ENCODE peak calls at places on chromosomes 11 and 22, in ten cellular contexts. One of them, this sample, is unnamed.

GRCh38 chr11:88501535-88501934 is 164.0 kb upstream of the CTSC start:
- DNase-seq in activated CD8-positive, alpha-beta memory T cell treated with anti-CD3 and anti-CD28 coated beads for 1 hour: no peak
- DNase-seq in left ventricle myocardium inferior: no peak
- DNase-seq in activated CD4-positive, alpha-beta T cell treated with anti-CD3 and anti-CD28 coated beads for 4 hours: no peak
- DNase-seq in AG09309: no peak
- DNase-seq in C1 segment of cervical spinal cord: no peak
- DNase-seq in GM06990: no peak
- DNase-seq in naive thymus-derived CD8-positive, alpha-beta T cell: no peak
- DNase-seq in posterior cingulate gyrus: no peak
- DNase-seq in stimulated activated CD4-positive, alpha-beta T cell treated with anti-CD3 and anti-CD28 coated beads, Interleukin-4, amount 100 ng/mL, for 48 hours: no peak
- DNase-seq in this sample: no peak

GRCh38 chr22:36863979-36864378 is 3.2 kb downstream of the NCF4 start:
- DNase-seq in activated CD4-positive, alpha-beta T cell treated with anti-CD3 and anti-CD28 coated beads for 4 hours: no peak
- DNase-seq in left ventricle myocardium inferior: no peak
- DNase-seq in C1 segment of cervical spinal cord: no peak
- DNase-seq in activated CD8-positive, alpha-beta memory T cell treated with anti-CD3 and anti-CD28 coated beads for 1 hour: no peak
- DNase-seq in GM06990: no peak
- DNase-seq in AG09309: no peak
- DNase-seq in naive thymus-derived CD8-positive, alpha-beta T cell: no peak
- DNase-seq in stimulated activated CD4-positive, alpha-beta T cell treated with anti-CD3 and anti-CD28 coated beads, Interleukin-4, amount 100 ng/mL, for 48 hours: no peak
- DNase-seq in posterior cingulate gyrus: no peak
- DNase-seq in this sample: no peak

GRCh38 chr11:86940122-86940777 is 14.9 kb downstream of the FZD4 start:
- DNase-seq in left ventricle myocardium inferior: peak
- DNase-seq in naive thymus-derived CD8-positive, alpha-beta T cell: no peak
- DNase-seq in stimulated activated CD4-positive, alpha-beta T cell treated with anti-CD3 and anti-CD28 coated beads, Interleukin-4, amount 100 ng/mL, for 48 hours: no peak
- DNase-seq in AG09309: no peak
- DNase-seq in GM06990: no peak
- DNase-seq in posterior cingulate gyrus: no peak
- DNase-seq in activated CD4-positive, alpha-beta T cell treated with anti-CD3 and anti-CD28 coated beads for 4 hours: no peak
- DNase-seq in activated CD8-positive, alpha-beta memory T cell treated with anti-CD3 and anti-CD28 coated beads for 1 hour: no peak
- DNase-seq in C1 segment of cervical spinal cord: no peak
- DNase-seq in this sample: no peak

GRCh38 chr22:49415219-49415951 is 412.3 kb downstream of the BRD1 start:
- DNase-seq in C1 segment of cervical spinal cord: no peak
- DNase-seq in activated CD8-positive, alpha-beta memory T cell treated with anti-CD3 and anti-CD28 coated beads for 1 hour: no peak
- DNase-seq in naive thymus-derived CD8-positive, alpha-beta T cell: no peak
- DNase-seq in activated CD4-positive, alpha-beta T cell treated with anti-CD3 and anti-CD28 coated beads for 4 hours: no peak
- DNase-seq in AG09309: no peak
- DNase-seq in GM06990: no peak
- DNase-seq in left ventricle myocardium inferior: no peak
- DNase-seq in stimulated activated CD4-positive, alpha-beta T cell treated with anti-CD3 and anti-CD28 coated beads, Interleukin-4, amount 100 ng/mL, for 48 hours: no peak
- DNase-seq in posterior cingulate gyrus: no peak
- DNase-seq in this sample: no peak

GRCh38 chr22:44383652-44384562 is 71.2 kb upstream of the SHISAL1 start:
- DNase-seq in activated CD4-positive, alpha-beta T cell treated with anti-CD3 and anti-CD28 coated beads for 4 hours: no peak
- DNase-seq in posterior cingulate gyrus: peak
- DNase-seq in C1 segment of cervical spinal cord: no peak
- DNase-seq in activated CD8-positive, alpha-beta memory T cell treated with anti-CD3 and anti-CD28 coated beads for 1 hour: no peak
- DNase-seq in GM06990: no peak
- DNase-seq in left ventricle myocardium inferior: no peak
- DNase-seq in stimulated activated CD4-positive, alpha-beta T cell treated with anti-CD3 and anti-CD28 coated beads, Interleukin-4, amount 100 ng/mL, for 48 hours: no peak
- DNase-seq in naive thymus-derived CD8-positive, alpha-beta T cell: no peak
- DNase-seq in AG09309: no peak
- DNase-seq in this sample: no peak

GRCh38 chr22:22375586-22376351 is 131.2 kb downstream of the VPREB1 start:
- DNase-seq in activated CD4-positive, alpha-beta T cell treated with anti-CD3 and anti-CD28 coated beads for 4 hours: no peak
- DNase-seq in posterior cingulate gyrus: no peak
- DNase-seq in stimulated activated CD4-positive, alpha-beta T cell treated with anti-CD3 and anti-CD28 coated beads, Interleukin-4, amount 100 ng/mL, for 48 hours: no peak
- DNase-seq in left ventricle myocardium inferior: no peak
- DNase-seq in GM06990: no peak
- DNase-seq in AG09309: no peak
- DNase-seq in C1 segment of cervical spinal cord: no peak
- DNase-seq in activated CD8-positive, alpha-beta memory T cell treated with anti-CD3 and anti-CD28 coated beads for 1 hour: no peak
- DNase-seq in naive thymus-derived CD8-positive, alpha-beta T cell: no peak
- DNase-seq in this sample: no peak

GRCh38 chr11:64918056-64918455 is 1.0 kb upstream of the ATG2A start:
- DNase-seq in activated CD8-positive, alpha-beta memory T cell treated with anti-CD3 and anti-CD28 coated beads for 1 hour: no peak
- DNase-seq in left ventricle myocardium inferior: no peak
- DNase-seq in GM06990: no peak
- DNase-seq in C1 segment of cervical spinal cord: no peak
- DNase-seq in stimulated activated CD4-positive, alpha-beta T cell treated with anti-CD3 and anti-CD28 coated beads, Interleukin-4, amount 100 ng/mL, for 48 hours: no peak
- DNase-seq in AG09309: peak
- DNase-seq in naive thymus-derived CD8-positive, alpha-beta T cell: no peak
- DNase-seq in posterior cingulate gyrus: no peak
- DNase-seq in activated CD4-positive, alpha-beta T cell treated with anti-CD3 and anti-CD28 coated beads for 4 hours: no peak
- DNase-seq in this sample: no peak

GRCh38 chr22:38203855-38204497 is 2.2 kb downstream of the MAFF start:
- DNase-seq in naive thymus-derived CD8-positive, alpha-beta T cell: no peak
- DNase-seq in activated CD8-positive, alpha-beta memory T cell treated with anti-CD3 and anti-CD28 coated beads for 1 hour: no peak
- DNase-seq in GM06990: no peak
- DNase-seq in left ventricle myocardium inferior: no peak
- DNase-seq in stimulated activated CD4-positive, alpha-beta T cell treated with anti-CD3 and anti-CD28 coated beads, Interleukin-4, amount 100 ng/mL, for 48 hours: no peak
- DNase-seq in activated CD4-positive, alpha-beta T cell treated with anti-CD3 and anti-CD28 coated beads for 4 hours: no peak
- DNase-seq in AG09309: no peak
- DNase-seq in C1 segment of cervical spinal cord: no peak
- DNase-seq in posterior cingulate gyrus: no peak
- DNase-seq in this sample: no peak

GRCh38 chr11:31959711-31960110 is 131.2 kb upstream of the RCN1 start:
- DNase-seq in C1 segment of cervical spinal cord: no peak
- DNase-seq in AG09309: no peak
- DNase-seq in activated CD8-positive, alpha-beta memory T cell treated with anti-CD3 and anti-CD28 coated beads for 1 hour: no peak
- DNase-seq in naive thymus-derived CD8-positive, alpha-beta T cell: no peak
- DNase-seq in posterior cingulate gyrus: no peak
- DNase-seq in activated CD4-positive, alpha-beta T cell treated with anti-CD3 and anti-CD28 coated beads for 4 hours: no peak
- DNase-seq in GM06990: no peak
- DNase-seq in left ventricle myocardium inferior: no peak
- DNase-seq in stimulated activated CD4-positive, alpha-beta T cell treated with anti-CD3 and anti-CD28 coated beads, Interleukin-4, amount 100 ng/mL, for 48 hours: no peak
- DNase-seq in this sample: no peak

GRCh38 chr22:45318558-45319318 is 9.0 kb downstream of the FAM118A start:
- DNase-seq in C1 segment of cervical spinal cord: no peak
- DNase-seq in stimulated activated CD4-positive, alpha-beta T cell treated with anti-CD3 and anti-CD28 coated beads, Interleukin-4, amount 100 ng/mL, for 48 hours: no peak
- DNase-seq in left ventricle myocardium inferior: no peak
- DNase-seq in activated CD4-positive, alpha-beta T cell treated with anti-CD3 and anti-CD28 coated beads for 4 hours: peak
- DNase-seq in activated CD8-positive, alpha-beta memory T cell treated with anti-CD3 and anti-CD28 coated beads for 1 hour: no peak
- DNase-seq in GM06990: peak
- DNase-seq in posterior cingulate gyrus: no peak
- DNase-seq in naive thymus-derived CD8-positive, alpha-beta T cell: peak
- DNase-seq in AG09309: peak
- DNase-seq in this sample: peak

GRCh38 chr11:12205330-12205729 is 94.9 kb downstream of the MICAL2 start:
- DNase-seq in posterior cingulate gyrus: no peak
- DNase-seq in naive thymus-derived CD8-positive, alpha-beta T cell: no peak
- DNase-seq in C1 segment of cervical spinal cord: no peak
- DNase-seq in stimulated activated CD4-positive, alpha-beta T cell treated with anti-CD3 and anti-CD28 coated beads, Interleukin-4, amount 100 ng/mL, for 48 hours: no peak
- DNase-seq in GM06990: no peak
- DNase-seq in AG09309: no peak
- DNase-seq in left ventricle myocardium inferior: no peak
- DNase-seq in activated CD4-positive, alpha-beta T cell treated with anti-CD3 and anti-CD28 coated beads for 4 hours: no peak
- DNase-seq in activated CD8-positive, alpha-beta memory T cell treated with anti-CD3 and anti-CD28 coated beads for 1 hour: no peak
- DNase-seq in this sample: no peak

GRCh38 chr11:95577716-95578460 is 211.7 kb downstream of the FAM76B start:
- DNase-seq in stimulated activated CD4-positive, alpha-beta T cell treated with anti-CD3 and anti-CD28 coated beads, Interleukin-4, amount 100 ng/mL, for 48 hours: no peak
- DNase-seq in posterior cingulate gyrus: no peak
- DNase-seq in left ventricle myocardium inferior: no peak
- DNase-seq in AG09309: no peak
- DNase-seq in activated CD8-positive, alpha-beta memory T cell treated with anti-CD3 and anti-CD28 coated beads for 1 hour: no peak
- DNase-seq in C1 segment of cervical spinal cord: no peak
- DNase-seq in GM06990: no peak
- DNase-seq in naive thymus-derived CD8-positive, alpha-beta T cell: no peak
- DNase-seq in activated CD4-positive, alpha-beta T cell treated with anti-CD3 and anti-CD28 coated beads for 4 hours: no peak
- DNase-seq in this sample: no peak

GRCh38 chr22:20131856-20132685 is 467 bp downstream of the ZDHHC8 start:
- DNase-seq in activated CD8-positive, alpha-beta memory T cell treated with anti-CD3 and anti-CD28 coated beads for 1 hour: no peak
- DNase-seq in posterior cingulate gyrus: no peak
- DNase-seq in GM06990: no peak
- DNase-seq in AG09309: no peak
- DNase-seq in naive thymus-derived CD8-positive, alpha-beta T cell: peak
- DNase-seq in stimulated activated CD4-positive, alpha-beta T cell treated with anti-CD3 and anti-CD28 coated beads, Interleukin-4, amount 100 ng/mL, for 48 hours: no peak
- DNase-seq in activated CD4-positive, alpha-beta T cell treated with anti-CD3 and anti-CD28 coated beads for 4 hours: no peak
- DNase-seq in left ventricle myocardium inferior: peak
- DNase-seq in C1 segment of cervical spinal cord: peak
- DNase-seq in this sample: peak

GRCh38 chr22:29081499-29082236 is 8.8 kb downstream of the KREMEN1 start:
- DNase-seq in activated CD8-positive, alpha-beta memory T cell treated with anti-CD3 and anti-CD28 coated beads for 1 hour: no peak
- DNase-seq in C1 segment of cervical spinal cord: no peak
- DNase-seq in activated CD4-positive, alpha-beta T cell treated with anti-CD3 and anti-CD28 coated beads for 4 hours: no peak
- DNase-seq in naive thymus-derived CD8-positive, alpha-beta T cell: no peak
- DNase-seq in stimulated activated CD4-positive, alpha-beta T cell treated with anti-CD3 and anti-CD28 coated beads, Interleukin-4, amount 100 ng/mL, for 48 hours: no peak
- DNase-seq in AG09309: no peak
- DNase-seq in GM06990: no peak
- DNase-seq in left ventricle myocardium inferior: no peak
- DNase-seq in posterior cingulate gyrus: no peak
- DNase-seq in this sample: no peak

GRCh38 chr11:118251858-118252652 is at the start of gene MPZL3:
- DNase-seq in posterior cingulate gyrus: peak
- DNase-seq in left ventricle myocardium inferior: peak
- DNase-seq in GM06990: peak
- DNase-seq in activated CD4-positive, alpha-beta T cell treated with anti-CD3 and anti-CD28 coated beads for 4 hours: peak
- DNase-seq in stimulated activated CD4-positive, alpha-beta T cell treated with anti-CD3 and anti-CD28 coated beads, Interleukin-4, amount 100 ng/mL, for 48 hours: peak
- DNase-seq in AG09309: no peak
- DNase-seq in C1 segment of cervical spinal cord: peak
- DNase-seq in activated CD8-positive, alpha-beta memory T cell treated with anti-CD3 and anti-CD28 coated beads for 1 hour: peak
- DNase-seq in naive thymus-derived CD8-positive, alpha-beta T cell: peak
- DNase-seq in this sample: peak

GRCh38 chr22:17665884-17666283 is 27.3 kb downstream of the BCL2L13 start:
- DNase-seq in naive thymus-derived CD8-positive, alpha-beta T cell: no peak
- DNase-seq in activated CD4-positive, alpha-beta T cell treated with anti-CD3 and anti-CD28 coated beads for 4 hours: no peak
- DNase-seq in activated CD8-positive, alpha-beta memory T cell treated with anti-CD3 and anti-CD28 coated beads for 1 hour: no peak
- DNase-seq in stimulated activated CD4-positive, alpha-beta T cell treated with anti-CD3 and anti-CD28 coated beads, Interleukin-4, amount 100 ng/mL, for 48 hours: no peak
- DNase-seq in posterior cingulate gyrus: no peak
- DNase-seq in GM06990: no peak
- DNase-seq in left ventricle myocardium inferior: no peak
- DNase-seq in AG09309: no peak
- DNase-seq in C1 segment of cervical spinal cord: no peak
- DNase-seq in this sample: no peak

GRCh38 chr11:83816572-83817187 is 530.5 kb upstream of the CCDC90B start:
- DNase-seq in left ventricle myocardium inferior: no peak
- DNase-seq in stimulated activated CD4-positive, alpha-beta T cell treated with anti-CD3 and anti-CD28 coated beads, Interleukin-4, amount 100 ng/mL, for 48 hours: no peak
- DNase-seq in activated CD4-positive, alpha-beta T cell treated with anti-CD3 and anti-CD28 coated beads for 4 hours: no peak
- DNase-seq in AG09309: no peak
- DNase-seq in activated CD8-positive, alpha-beta memory T cell treated with anti-CD3 and anti-CD28 coated beads for 1 hour: no peak
- DNase-seq in naive thymus-derived CD8-positive, alpha-beta T cell: peak
- DNase-seq in C1 segment of cervical spinal cord: no peak
- DNase-seq in GM06990: no peak
- DNase-seq in posterior cingulate gyrus: no peak
- DNase-seq in this sample: no peak

GRCh38 chr11:19790831-19791552 is 78.4 kb downstream of the NAV2 start:
- DNase-seq in GM06990: peak
- DNase-seq in C1 segment of cervical spinal cord: no peak
- DNase-seq in posterior cingulate gyrus: no peak
- DNase-seq in activated CD4-positive, alpha-beta T cell treated with anti-CD3 and anti-CD28 coated beads for 4 hours: no peak
- DNase-seq in naive thymus-derived CD8-positive, alpha-beta T cell: no peak
- DNase-seq in AG09309: no peak
- DNase-seq in stimulated activated CD4-positive, alpha-beta T cell treated with anti-CD3 and anti-CD28 coated beads, Interleukin-4, amount 100 ng/mL, for 48 hours: no peak
- DNase-seq in left ventricle myocardium inferior: no peak
- DNase-seq in activated CD8-positive, alpha-beta memory T cell treated with anti-CD3 and anti-CD28 coated beads for 1 hour: no peak
- DNase-seq in this sample: no peak

GRCh38 chr11:2812371-2812991 is 73.1 kb downstream of the CDKN1C start:
- DNase-seq in posterior cingulate gyrus: peak
- DNase-seq in activated CD8-positive, alpha-beta memory T cell treated with anti-CD3 and anti-CD28 coated beads for 1 hour: no peak
- DNase-seq in GM06990: no peak
- DNase-seq in naive thymus-derived CD8-positive, alpha-beta T cell: no peak
- DNase-seq in AG09309: no peak
- DNase-seq in stimulated activated CD4-positive, alpha-beta T cell treated with anti-CD3 and anti-CD28 coated beads, Interleukin-4, amount 100 ng/mL, for 48 hours: no peak
- DNase-seq in left ventricle myocardium inferior: peak
- DNase-seq in activated CD4-positive, alpha-beta T cell treated with anti-CD3 and anti-CD28 coated beads for 4 hours: no peak
- DNase-seq in C1 segment of cervical spinal cord: no peak
- DNase-seq in this sample: no peak

GRCh38 chr11:66313321-66314185 is 3.3 kb downstream of the CD248 start:
- DNase-seq in naive thymus-derived CD8-positive, alpha-beta T cell: no peak
- DNase-seq in activated CD8-positive, alpha-beta memory T cell treated with anti-CD3 and anti-CD28 coated beads for 1 hour: no peak
- DNase-seq in left ventricle myocardium inferior: peak
- DNase-seq in stimulated activated CD4-positive, alpha-beta T cell treated with anti-CD3 and anti-CD28 coated beads, Interleukin-4, amount 100 ng/mL, for 48 hours: no peak
- DNase-seq in GM06990: no peak
- DNase-seq in posterior cingulate gyrus: no peak
- DNase-seq in activated CD4-positive, alpha-beta T cell treated with anti-CD3 and anti-CD28 coated beads for 4 hours: no peak
- DNase-seq in AG09309: no peak
- DNase-seq in C1 segment of cervical spinal cord: no peak
- DNase-seq in this sample: no peak

GRCh38 chr11:62832346-62833234 is at the start of gene TEX54:
- DNase-seq in naive thymus-derived CD8-positive, alpha-beta T cell: no peak
- DNase-seq in posterior cingulate gyrus: no peak
- DNase-seq in activated CD4-positive, alpha-beta T cell treated with anti-CD3 and anti-CD28 coated beads for 4 hours: no peak
- DNase-seq in activated CD8-positive, alpha-beta memory T cell treated with anti-CD3 and anti-CD28 coated beads for 1 hour: no peak
- DNase-seq in GM06990: no peak
- DNase-seq in AG09309: no peak
- DNase-seq in left ventricle myocardium inferior: no peak
- DNase-seq in C1 segment of cervical spinal cord: no peak
- DNase-seq in stimulated activated CD4-positive, alpha-beta T cell treated with anti-CD3 and anti-CD28 coated beads, Interleukin-4, amount 100 ng/mL, for 48 hours: no peak
- DNase-seq in this sample: no peak

GRCh38 chr11:119942583-119943338 is 195.2 kb downstream of the TRIM29 start:
- DNase-seq in stimulated activated CD4-positive, alpha-beta T cell treated with anti-CD3 and anti-CD28 coated beads, Interleukin-4, amount 100 ng/mL, for 48 hours: no peak
- DNase-seq in activated CD4-positive, alpha-beta T cell treated with anti-CD3 and anti-CD28 coated beads for 4 hours: no peak
- DNase-seq in naive thymus-derived CD8-positive, alpha-beta T cell: no peak
- DNase-seq in C1 segment of cervical spinal cord: no peak
- DNase-seq in AG09309: no peak
- DNase-seq in left ventricle myocardium inferior: no peak
- DNase-seq in activated CD8-positive, alpha-beta memory T cell treated with anti-CD3 and anti-CD28 coated beads for 1 hour: no peak
- DNase-seq in GM06990: no peak
- DNase-seq in posterior cingulate gyrus: no peak
- DNase-seq in this sample: no peak

GRCh38 chr11:116465056-116465455 is 307.7 kb downstream of the BUD13 start:
- DNase-seq in C1 segment of cervical spinal cord: no peak
- DNase-seq in posterior cingulate gyrus: no peak
- DNase-seq in GM06990: no peak
- DNase-seq in activated CD8-positive, alpha-beta memory T cell treated with anti-CD3 and anti-CD28 coated beads for 1 hour: no peak
- DNase-seq in AG09309: no peak
- DNase-seq in left ventricle myocardium inferior: no peak
- DNase-seq in naive thymus-derived CD8-positive, alpha-beta T cell: no peak
- DNase-seq in activated CD4-positive, alpha-beta T cell treated with anti-CD3 and anti-CD28 coated beads for 4 hours: no peak
- DNase-seq in stimulated activated CD4-positive, alpha-beta T cell treated with anti-CD3 and anti-CD28 coated beads, Interleukin-4, amount 100 ng/mL, for 48 hours: no peak
- DNase-seq in this sample: no peak

GRCh38 chr22:20298110-20298802 is 21.6 kb downstream of the DGCR6L start:
- DNase-seq in activated CD4-positive, alpha-beta T cell treated with anti-CD3 and anti-CD28 coated beads for 4 hours: no peak
- DNase-seq in activated CD8-positive, alpha-beta memory T cell treated with anti-CD3 and anti-CD28 coated beads for 1 hour: no peak
- DNase-seq in stimulated activated CD4-positive, alpha-beta T cell treated with anti-CD3 and anti-CD28 coated beads, Interleukin-4, amount 100 ng/mL, for 48 hours: no peak
- DNase-seq in GM06990: no peak
- DNase-seq in AG09309: no peak
- DNase-seq in posterior cingulate gyrus: no peak
- DNase-seq in left ventricle myocardium inferior: no peak
- DNase-seq in C1 segment of cervical spinal cord: no peak
- DNase-seq in naive thymus-derived CD8-positive, alpha-beta T cell: no peak
- DNase-seq in this sample: no peak

GRCh38 chr22:41508770-41509170 is 35.5 kb downstream of the POLR3H start:
- DNase-seq in GM06990: no peak
- DNase-seq in AG09309: no peak
- DNase-seq in activated CD8-positive, alpha-beta memory T cell treated with anti-CD3 and anti-CD28 coated beads for 1 hour: no peak
- DNase-seq in posterior cingulate gyrus: peak
- DNase-seq in C1 segment of cervical spinal cord: peak
- DNase-seq in left ventricle myocardium inferior: peak
- DNase-seq in stimulated activated CD4-positive, alpha-beta T cell treated with anti-CD3 and anti-CD28 coated beads, Interleukin-4, amount 100 ng/mL, for 48 hours: no peak
- DNase-seq in activated CD4-positive, alpha-beta T cell treated with anti-CD3 and anti-CD28 coated beads for 4 hours: no peak
- DNase-seq in naive thymus-derived CD8-positive, alpha-beta T cell: no peak
- DNase-seq in this sample: no peak

GRCh38 chr22:46425011-46425410 is 89.5 kb downstream of the TRMU start:
- DNase-seq in activated CD4-positive, alpha-beta T cell treated with anti-CD3 and anti-CD28 coated beads for 4 hours: no peak
- DNase-seq in C1 segment of cervical spinal cord: no peak
- DNase-seq in activated CD8-positive, alpha-beta memory T cell treated with anti-CD3 and anti-CD28 coated beads for 1 hour: no peak
- DNase-seq in posterior cingulate gyrus: no peak
- DNase-seq in GM06990: no peak
- DNase-seq in naive thymus-derived CD8-positive, alpha-beta T cell: no peak
- DNase-seq in stimulated activated CD4-positive, alpha-beta T cell treated with anti-CD3 and anti-CD28 coated beads, Interleukin-4, amount 100 ng/mL, for 48 hours: no peak
- DNase-seq in AG09309: peak
- DNase-seq in left ventricle myocardium inferior: no peak
- DNase-seq in this sample: no peak

GRCh38 chr11:114762437-114762836 is 84.1 kb downstream of the NXPE2 start:
- DNase-seq in stimulated activated CD4-positive, alpha-beta T cell treated with anti-CD3 and anti-CD28 coated beads, Interleukin-4, amount 100 ng/mL, for 48 hours: no peak
- DNase-seq in activated CD8-positive, alpha-beta memory T cell treated with anti-CD3 and anti-CD28 coated beads for 1 hour: no peak
- DNase-seq in C1 segment of cervical spinal cord: peak
- DNase-seq in activated CD4-positive, alpha-beta T cell treated with anti-CD3 and anti-CD28 coated beads for 4 hours: no peak
- DNase-seq in AG09309: peak
- DNase-seq in left ventricle myocardium inferior: peak
- DNase-seq in GM06990: no peak
- DNase-seq in posterior cingulate gyrus: peak
- DNase-seq in naive thymus-derived CD8-positive, alpha-beta T cell: peak
- DNase-seq in this sample: no peak

GRCh38 chr11:60989108-60989650 is 17.7 kb downstream of the CD6 start:
- DNase-seq in activated CD4-positive, alpha-beta T cell treated with anti-CD3 and anti-CD28 coated beads for 4 hours: no peak
- DNase-seq in activated CD8-positive, alpha-beta memory T cell treated with anti-CD3 and anti-CD28 coated beads for 1 hour: no peak
- DNase-seq in left ventricle myocardium inferior: no peak
- DNase-seq in GM06990: no peak
- DNase-seq in AG09309: no peak
- DNase-seq in stimulated activated CD4-positive, alpha-beta T cell treated with anti-CD3 and anti-CD28 coated beads, Interleukin-4, amount 100 ng/mL, for 48 hours: no peak
- DNase-seq in C1 segment of cervical spinal cord: no peak
- DNase-seq in posterior cingulate gyrus: peak
- DNase-seq in naive thymus-derived CD8-positive, alpha-beta T cell: no peak
- DNase-seq in this sample: no peak